ENCODE peak calls at places on chromosomes 1 and 21, in five cellular contexts. G is CD8-positive, alpha-beta T cell; N is testis; E is H1; Y is PC-3. X is an unnamed sample. For H3K4me1 and H3K9me3, the result is how much of the 10 kb centered on the place peaks cover.

GRCh38 chr1:53725238-53725689 is 13.7 kb downstream of the GLIS1 start:
- DNase-seq in G (no peak), N (no peak), E (peak), Y (peak), X (no peak)

GRCh38 chr1:198612471-198613265 is 26.2 kb upstream of the PTPRC start:
- DNase-seq in G (no peak), N (no peak), E (no peak), Y (no peak), X (no peak)

GRCh38 chr1:165376041-165376810 is 19.7 kb upstream of the LMX1A start:
- DNase-seq in G (peak), N (peak), E (peak), Y (peak), X (no peak)

GRCh38 chr1:83064589-83065242 is 934.2 kb downstream of the TTLL7 start:
- DNase-seq in G (no peak), N (no peak), E (no peak), Y (no peak), X (no peak)

GRCh38 chr1:200896571-200897187 is 2.0 kb downstream of the INAVA start:
- DNase-seq in G (no peak), N (no peak), E (no peak), Y (peak), X (no peak)

GRCh38 chr1:160797861-160798273 is 1.9 kb downstream of the LY9 start:
- DNase-seq in G (peak), N (no peak), E (no peak), Y (peak), X (peak)

GRCh38 chr1:14599173-14599754 is 779 bp downstream of the KAZN start:
- DNase-seq in G (no peak), N (peak), E (peak), Y (no peak), X (no peak)

GRCh38 chr1:59880735-59881134 is 45.8 kb downstream of the CYP2J2 start:
- DNase-seq in G (no peak), N (no peak), E (no peak), Y (no peak), X (no peak)

GRCh38 chr1:59237905-59238304 is 59.0 kb upstream of the FGGY start:
- DNase-seq in G (no peak), N (no peak), E (no peak), Y (no peak), X (no peak)

GRCh38 chr1:78958711-78959110 is 47.8 kb downstream of the ADGRL4 start:
- DNase-seq in G (no peak), N (no peak), E (no peak), Y (no peak), X (no peak)

GRCh38 chr1:21919520-21919919 is 17.6 kb downstream of the HSPG2 start:
- DNase-seq in G (no peak), N (no peak), E (no peak), Y (peak), X (no peak)

GRCh38 chr1:8020032-8020431 is 6.1 kb downstream of the ERRFI1 start:
- DNase-seq in G (no peak), N (no peak), E (no peak), Y (peak), X (no peak)

GRCh38 chr1:236142358-236143103 is at the start of gene GPR137B:
- DNase-seq in G (peak), N (peak), E (peak), Y (peak), X (peak)

GRCh38 chr1:15106608-15107007 is 46.9 kb upstream of the TMEM51 start:
- DNase-seq in G (no peak), N (no peak), E (no peak), Y (peak), X (no peak)

GRCh38 chr1:151002611-151003010 is 4.1 kb downstream of the MINDY1 start:
- DNase-seq in G (no peak), N (no peak), E (no peak), Y (no peak), X (no peak)
- H3K4me3 ChIP-seq in G (peak), N (no peak), E (no peak), Y (no peak), X (peak)

GRCh38 chr1:94989911-94990463 is 63.1 kb upstream of the CNN3 start:
- DNase-seq in G (no peak), N (no peak), E (no peak), Y (no peak), X (no peak)
- H3K4me1 ChIP-seq in G (under half), N (under half), E (under half), Y (under half), X (under half)

DNA sequence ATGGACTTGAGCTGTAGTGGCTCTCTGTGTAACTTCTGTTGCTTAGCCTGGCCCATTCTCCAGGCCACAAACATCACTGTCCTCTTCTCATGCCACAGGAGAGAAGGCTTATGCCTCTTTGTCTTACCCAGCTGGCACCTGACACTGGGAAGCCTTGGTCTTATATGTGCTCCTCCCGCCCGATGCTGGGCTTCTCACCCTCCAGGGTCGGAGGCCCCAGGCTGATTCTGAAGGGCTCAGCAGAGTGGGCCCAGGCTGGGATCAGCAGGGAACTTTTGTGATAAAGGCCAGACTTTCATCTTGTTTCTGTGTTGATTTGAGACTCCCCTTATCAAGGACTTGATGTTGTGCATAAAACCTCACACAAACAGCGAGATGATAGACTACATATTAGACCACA is 29.8 kb downstream of the TRPM2 start:
- DNase-seq in G (no peak), N (no peak), E (no peak), Y (no peak), X (no peak)
- H3K9me3 ChIP-seq in G (under half), N (under half), E (under half), Y (under half), X (under half)

GRCh38 chr1:178262101-178262500 is 168.2 kb downstream of the RASAL2 start:
- DNase-seq in G (no peak), N (no peak), E (no peak), Y (peak), X (no peak)
- H3K4me3 ChIP-seq in G (no peak), N (no peak), E (no peak), Y (no peak), X (no peak)

GRCh38 chr1:234960722-234961467 is 167.7 kb downstream of the TOMM20 start:
- DNase-seq in G (no peak), N (peak), E (no peak), Y (peak), X (no peak)
- H3K4me1 ChIP-seq in G (half or more), N (under half), E (under half), Y (half or more), X (half or more)

GRCh38 chr1:2784854-2785630 is 16.5 kb downstream of the TTC34 start:
- DNase-seq in G (no peak), N (no peak), E (no peak), Y (no peak), X (no peak)

GRCh38 chr1:2787163-2787911 is 14.2 kb downstream of the TTC34 start:
- DNase-seq in G (no peak), N (no peak), E (no peak), Y (peak), X (no peak)

GRCh38 chr1:2785631-2786328 is 15.7 kb downstream of the TTC34 start:
- DNase-seq in G (no peak), N (no peak), E (no peak), Y (no peak), X (no peak)

GRCh38 chr1:2788506-2789163 is 12.9 kb downstream of the TTC34 start:
- DNase-seq in G (no peak), N (no peak), E (no peak), Y (no peak), X (peak)

GRCh38 chr1:2786329-2787162 is 14.9 kb downstream of the TTC34 start:
- DNase-seq in G (peak), N (peak), E (peak), Y (peak), X (peak)
- H3K9me3 ChIP-seq in G (under half), N (under half), E (half or more), Y (under half), X (under half)

GRCh38 chr1:114152211-114153050 is 1.2 kb downstream of the SYT6 start:
- DNase-seq in G (no peak), N (peak), E (peak), Y (peak), X (no peak)
- H3K4me3 ChIP-seq in G (peak), N (peak), E (peak), Y (peak), X (no peak)

GRCh38 chr1:119714583-119714982 is 2.8 kb downstream of the PHGDH start:
- DNase-seq in G (no peak), N (no peak), E (no peak), Y (no peak), X (no peak)

GRCh38 chr1:119713039-119713537 is 1.4 kb downstream of the PHGDH start:
- DNase-seq in G (no peak), N (peak), E (peak), Y (no peak), X (no peak)

GRCh38 chr1:119718409-119718808 is 6.7 kb downstream of the PHGDH start:
- DNase-seq in G (no peak), N (no peak), E (no peak), Y (no peak), X (no peak)

GRCh38 chr1:119713538-119714456 is 2.1 kb downstream of the PHGDH start:
- DNase-seq in G (no peak), N (peak), E (no peak), Y (peak), X (no peak)

DNA sequence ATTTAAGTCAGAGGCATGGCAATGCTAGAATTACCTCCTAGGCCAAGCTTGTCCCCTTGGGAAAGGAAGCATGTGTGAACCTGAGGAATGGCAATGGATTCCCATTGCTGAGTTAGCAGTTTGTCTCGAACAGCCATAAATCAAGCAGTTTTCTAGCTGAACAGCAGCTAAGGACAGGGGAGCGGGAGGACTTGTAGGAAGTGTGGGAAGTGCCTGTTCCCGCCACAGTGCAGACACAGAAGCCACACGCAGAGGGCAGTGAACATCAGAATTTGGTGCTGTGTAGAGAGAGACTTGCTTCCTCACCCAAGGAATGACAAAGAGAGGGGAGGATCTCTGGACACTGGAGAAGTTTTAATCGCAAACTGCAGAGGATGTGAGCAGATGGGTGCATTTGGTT is 3.8 kb downstream of the PHGDH start:
- DNase-seq in G (no peak), N (peak), E (no peak), Y (no peak), X (no peak)
- H3K4me1 ChIP-seq in G (under half), N (under half), E (under half), Y (under half), X (under half)

GRCh38 chr1:19651141-19651737 is 7.1 kb downstream of the NBL1 start:
- DNase-seq in G (peak), N (peak), E (peak), Y (peak), X (peak)
- H3K9me3 ChIP-seq in G (under half), N (under half), E (under half), Y (under half), X (under half)